ENCODE peak calls at places on chromosomes 13 and 19, in eight cellular contexts. M, S, G, B, F, T, Q and J are unnamed samples.
A peak's percentile ranks its signal among the peaks of the same experiment; 100 is the strongest.

GRCh38 chr19:47376589-47377144 is 27.6 kb downstream of the DHX34 start:
- DNase-seq in T (no peak), Q (no peak), S (no peak), G (no peak), B (no peak), F (no peak), M (peak; percentile 79), J (no peak)

GRCh38 chr13:42396501-42396900 is 124.5 kb downstream of the AKAP11 start:
- DNase-seq in Q (no peak), B (no peak), S (no peak), F (no peak), T (no peak), G (no peak), M (peak; percentile 83), J (no peak)

GRCh38 chr19:40419066-40419612 is 6.0 kb upstream of the PRX start:
- DNase-seq in S (no peak), T (no peak), F (no peak), G (no peak), M (no peak), B (no peak), Q (no peak), J (no peak)

GRCh38 chr19:3358919-3359849 is 7.2 kb upstream of the NFIC start:
- DNase-seq in M (peak; percentile 93), S (no peak), T (peak; percentile 59), Q (peak; percentile 78), F (peak; percentile 90), B (peak; percentile 74), G (no peak), J (no peak)

GRCh38 chr13:74966814-74967213 is 515.2 kb downstream of the TBC1D4 start:
- DNase-seq in M (no peak), F (no peak), Q (no peak), S (no peak), G (no peak), B (no peak), T (peak; percentile 40), J (no peak)

GRCh38 chr19:19107663-19108062 is 30.6 kb downstream of the TMEM161A start:
- DNase-seq in M (no peak), T (no peak), Q (no peak), B (no peak), G (no peak), F (no peak), S (no peak), J (no peak)

GRCh38 chr13:77728265-77728966 is 30.9 kb downstream of the SLAIN1 start:
- DNase-seq in B (no peak), S (no peak), G (no peak), Q (no peak), M (no peak), T (no peak), F (no peak), J (no peak)

GRCh38 chr13:75724742-75725504 is 88.8 kb downstream of the LMO7 start:
- DNase-seq in T (no peak), G (no peak), B (peak; percentile 32), F (no peak), S (no peak), Q (no peak), M (no peak), J (peak; percentile 82)

GRCh38 chr13:113077566-113077952 is 28.0 kb upstream of the F7 start:
- DNase-seq in S (no peak), T (no peak), F (peak; percentile 47), Q (no peak), M (peak; percentile 52), G (no peak), B (no peak), J (no peak)

GRCh38 chr19:1790054-1790762 is 21.9 kb downstream of the ATP8B3 start:
- DNase-seq in T (no peak), G (no peak), M (no peak), B (no peak), F (no peak), Q (no peak), S (no peak), J (no peak)

GRCh38 chr13:107138987-107139386 is 571.0 kb upstream of the ARGLU1 start:
- DNase-seq in B (no peak), S (no peak), G (no peak), F (no peak), M (no peak), Q (no peak), T (no peak), J (no peak)

GRCh38 chr13:106534844-106535551 is 464 bp downstream of the EFNB2 start:
- DNase-seq in Q (peak; percentile 17), M (peak; percentile 87), G (peak; percentile 35), F (peak; percentile 72), B (no peak), S (no peak), T (peak; percentile 20), J (no peak)

GRCh38 chr19:628168-628567 is 5.2 kb downstream of the POLRMT start:
- DNase-seq in F (no peak), M (no peak), S (no peak), Q (no peak), G (no peak), B (no peak), T (no peak), J (no peak)
- TF ChIP-seq CTCF in F (no peak), M (no peak), S (peak; percentile 68), Q (peak; percentile 33), G (peak; percentile 24), B (no peak), T (peak; percentile 28), J (peak; percentile 32)

GRCh38 chr13:29593605-29594297 is 1.7 kb downstream of the SLC7A1 start:
- DNase-seq in T (no peak), Q (no peak), S (no peak), B (no peak), M (no peak), F (no peak), G (no peak), J (no peak)

GRCh38 chr13:29589234-29589633 is 6.3 kb downstream of the SLC7A1 start:
- DNase-seq in Q (no peak), S (no peak), M (no peak), G (no peak), B (no peak), F (no peak), T (peak; percentile 59), J (no peak)

GRCh38 chr13:29587645-29588044 is 7.8 kb downstream of the SLC7A1 start:
- DNase-seq in M (no peak), S (no peak), G (no peak), Q (no peak), T (no peak), B (no peak), F (no peak), J (no peak)

GRCh38 chr13:29591310-29591709 is 4.2 kb downstream of the SLC7A1 start:
- DNase-seq in F (no peak), S (no peak), M (no peak), G (no peak), Q (no peak), B (no peak), T (peak; percentile 53), J (no peak)

GRCh38 chr13:29589967-29590366 is 5.5 kb downstream of the SLC7A1 start:
- DNase-seq in F (no peak), G (no peak), S (no peak), Q (no peak), M (no peak), T (no peak), B (no peak), J (no peak)
- TF ChIP-seq CTCF in F (no peak), G (peak; percentile 19), S (no peak), Q (no peak), M (no peak), T (peak; percentile 12), B (no peak), J (no peak)

GRCh38 chr19:17536957-17537356 is 18.5 kb upstream of the COLGALT1 start:
- DNase-seq in B (no peak), M (no peak), S (no peak), G (no peak), T (no peak), Q (no peak), F (no peak), J (no peak)

GRCh38 chr19:17541184-17541759 is 14.2 kb upstream of the COLGALT1 start:
- DNase-seq in T (no peak), G (no peak), B (no peak), Q (no peak), S (no peak), F (no peak), M (no peak), J (no peak)

GRCh38 chr19:17539288-17540117 is 15.9 kb upstream of the COLGALT1 start:
- DNase-seq in T (peak; percentile 92), G (peak; percentile 59), F (peak; percentile 87), Q (peak; percentile 95), M (peak; percentile 98), S (peak; percentile 63), B (peak; percentile 95), J (peak; percentile 91)

GRCh38 chr19:17540174-17540573 is 15.3 kb upstream of the COLGALT1 start:
- DNase-seq in S (no peak), G (no peak), M (peak; percentile 87), B (no peak), F (no peak), Q (no peak), T (no peak), J (no peak)

GRCh38 chr19:17538684-17539287 is 16.7 kb upstream of the COLGALT1 start:
- DNase-seq in M (no peak), F (no peak), G (no peak), S (no peak), B (no peak), T (no peak), Q (no peak), J (no peak)
- TF ChIP-seq CTCF in M (no peak), F (no peak), G (no peak), S (no peak), B (no peak), T (no peak), Q (no peak), J (no peak)

GRCh38 chr19:58217607-58218391 is 10.9 kb upstream of the ZNF544 start:
- DNase-seq in M (no peak), Q (no peak), F (no peak), B (no peak), G (no peak), S (no peak), T (no peak), J (no peak)
- TF ChIP-seq CTCF in M (no peak), Q (no peak), F (no peak), B (no peak), G (no peak), S (no peak), T (no peak), J (no peak)

DNA sequence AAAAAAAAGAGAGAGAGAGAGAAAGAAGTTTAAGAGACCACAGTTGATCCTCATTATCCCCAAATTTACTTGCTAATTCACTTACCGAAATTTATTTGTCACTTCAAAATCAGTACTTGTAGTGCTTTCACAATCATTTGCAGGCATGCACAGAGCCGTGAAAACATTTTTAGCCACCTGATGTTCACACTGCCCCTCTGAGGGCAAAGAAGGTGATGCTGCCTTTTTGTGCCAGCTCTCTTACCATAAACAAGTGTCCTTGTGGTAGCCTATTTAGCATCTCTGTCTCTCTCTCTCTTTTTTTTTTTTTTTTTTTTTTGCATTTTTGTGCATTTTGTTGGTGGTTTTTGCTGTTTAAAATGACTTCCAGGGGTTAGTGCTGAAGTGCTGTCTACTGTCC is 24.0 kb upstream of the CASP14 start:
- DNase-seq in B (no peak), M (no peak), F (no peak), T (no peak), Q (no peak), S (no peak), G (no peak), J (no peak)
- TF ChIP-seq CTCF in B (no peak), M (no peak), F (no peak), T (no peak), Q (peak; percentile 12), S (peak; percentile 65), G (no peak), J (peak; percentile 64)

GRCh38 chr13:24148414-24149305 is 11.9 kb upstream of the SPATA13 start:
- DNase-seq in S (peak; percentile 91), M (no peak), F (no peak), Q (no peak), B (peak; percentile 40), T (peak; percentile 98), G (no peak), J (peak; percentile 99)
- TF ChIP-seq CTCF in S (peak; percentile 15), M (no peak), F (no peak), Q (no peak), B (no peak), T (peak; percentile 45), G (no peak), J (peak; percentile 51)